ENCODE peak calls at places on chromosomes 11 and 22, in four cellular contexts. W is mucosa of descending colon, Y is mammary epithelial cell, L is brain microvascular endothelial cell. I is an unnamed sample.

GRCh38 chr11:19972637-19973036 is 187.6 kb downstream of the DBX1 start:
- DNase-seq in L (no peak), W (no peak), Y (no peak), I (no peak)

GRCh38 chr11:44404323-44404705 is 94.4 kb upstream of the ALX4 start:
- DNase-seq in W (no peak), Y (no peak), L (no peak), I (no peak)

GRCh38 chr11:71189768-71190315 is 62.5 kb downstream of the SHANK2 start:
- DNase-seq in L (no peak), Y (no peak), W (no peak), I (no peak)

GRCh38 chr11:111922803-111923202 is 4.1 kb downstream of the C11orf52 start:
- DNase-seq in Y (peak; percentile 46), L (peak; percentile 71), W (peak; percentile 67), I (no peak)

GRCh38 chr22:36423461-36424404 is 36.0 kb upstream of the MYH9 start:
- DNase-seq in Y (no peak), W (no peak), L (peak; percentile 51), I (peak; percentile 12)

GRCh38 chr11:79236541-79236971 is 204.3 kb downstream of the TENM4 start:
- DNase-seq in Y (peak; percentile 64), L (peak; percentile 84), W (no peak), I (no peak)

GRCh38 chr22:35133702-35134395 is 67.9 kb downstream of the ISX start:
- DNase-seq in W (peak; percentile 44), L (no peak), Y (no peak), I (no peak)

GRCh38 chr11:75913984-75914383 is 99.0 kb downstream of the UVRAG start:
- DNase-seq in Y (no peak), L (no peak), W (no peak), I (no peak)

GRCh38 chr11:77497368-77497767 is 23.5 kb upstream of the PAK1 start:
- DNase-seq in Y (no peak), W (no peak), L (no peak), I (no peak)

GRCh38 chr11:126927628-126928027 is 72.9 kb downstream of the KIRREL3 start:
- DNase-seq in Y (peak; percentile 18), L (no peak), W (no peak), I (no peak)

GRCh38 chr11:12890476-12890875 is 118.6 kb upstream of the RASSF10 start:
- DNase-seq in L (no peak), Y (no peak), W (no peak), I (no peak)

GRCh38 chr11:11427185-11427944 is 74.3 kb upstream of the CSNK2A3 start:
- DNase-seq in L (no peak), W (no peak), Y (no peak), I (no peak)

GRCh38 chr11:11349870-11350325 is 3.2 kb downstream of the CSNK2A3 start:
- DNase-seq in W (peak; percentile 13), Y (no peak), L (peak; percentile 50), I (no peak)

GRCh38 chr11:1970956-1971355 is 23.8 kb downstream of the MRPL23 start:
- DNase-seq in W (no peak), L (no peak), Y (no peak), I (no peak)

GRCh38 chr22:47198801-47199251 is 436.4 kb downstream of the TBC1D22A start:
- DNase-seq in W (no peak), Y (no peak), L (no peak), I (no peak)

GRCh38 chr11:118406599-118407166 is 5.3 kb downstream of the ATP5MG start:
- DNase-seq in Y (no peak), W (peak; percentile 19), L (peak; percentile 69), I (no peak)

GRCh38 chr11:64996710-64997380 is at the start of gene BATF2:
- DNase-seq in Y (peak; percentile 60), W (peak; percentile 92), L (peak; percentile 57), I (no peak)

GRCh38 chr11:57403176-57404147 is 13.0 kb upstream of the PRG2 start:
- DNase-seq in L (no peak), W (no peak), Y (no peak), I (no peak)

GRCh38 chr22:41681616-41682015 is 7.1 kb downstream of the SNU13 start:
- DNase-seq in L (peak; percentile 20), Y (no peak), W (no peak), I (no peak)

GRCh38 chr22:47194476-47195155 is 432.2 kb downstream of the TBC1D22A start:
- DNase-seq in Y (no peak), L (no peak), W (no peak), I (no peak)

GRCh38 chr11:69297926-69298777 is 4.2 kb downstream of the MYEOV start:
- DNase-seq in L (peak; percentile 62), W (peak; percentile 77), Y (peak; percentile 91), I (peak; percentile 75)

GRCh38 chr11:108246309-108246708 is 23.4 kb downstream of the ATM start:
- DNase-seq in W (no peak), Y (no peak), L (no peak), I (no peak)

GRCh38 chr11:46675288-46675851 is 25.0 kb downstream of the ARHGAP1 start:
- DNase-seq in L (no peak), W (peak; percentile 71), Y (peak; percentile 64), I (no peak)

GRCh38 chr11:113546757-113547507 is 71.7 kb upstream of the DRD2 start:
- DNase-seq in Y (peak; percentile 74), L (peak; percentile 59), W (no peak), I (no peak)

GRCh38 chr11:114080219-114080618 is 20.7 kb downstream of the ZBTB16 start:
- DNase-seq in L (no peak), Y (no peak), W (no peak), I (no peak)

GRCh38 chr22:22872722-22873708 is 14.6 kb upstream of the IGLL5 start:
- DNase-seq in W (no peak), Y (no peak), L (no peak), I (no peak)

GRCh38 chr11:119709171-119709570 is 19.8 kb downstream of the NECTIN1 start:
- DNase-seq in W (no peak), L (no peak), Y (no peak), I (no peak)

GRCh38 chr11:119352857-119353260 is 6.4 kb upstream of the MFRP start:
- DNase-seq in Y (no peak), L (no peak), W (peak; percentile 44), I (no peak)

GRCh38 chr11:35600439-35600838 is 17.8 kb upstream of the FJX1 start:
- DNase-seq in Y (no peak), W (no peak), L (no peak), I (no peak)

GRCh38 chr11:1877211-1878133 is 14.2 kb downstream of the PRR33 start:
- DNase-seq in W (no peak), Y (no peak), L (peak; percentile 35), I (no peak)

GRCh38 chr11:33413296-33413695 is 156.1 kb downstream of the HIPK3 start:
- DNase-seq in Y (no peak), W (no peak), L (no peak), I (no peak)

GRCh38 chr11:102530558-102530957 is at the start of gene MMP7:
- DNase-seq in L (peak; percentile 26), Y (peak; percentile 68), W (no peak), I (no peak)

DNA sequence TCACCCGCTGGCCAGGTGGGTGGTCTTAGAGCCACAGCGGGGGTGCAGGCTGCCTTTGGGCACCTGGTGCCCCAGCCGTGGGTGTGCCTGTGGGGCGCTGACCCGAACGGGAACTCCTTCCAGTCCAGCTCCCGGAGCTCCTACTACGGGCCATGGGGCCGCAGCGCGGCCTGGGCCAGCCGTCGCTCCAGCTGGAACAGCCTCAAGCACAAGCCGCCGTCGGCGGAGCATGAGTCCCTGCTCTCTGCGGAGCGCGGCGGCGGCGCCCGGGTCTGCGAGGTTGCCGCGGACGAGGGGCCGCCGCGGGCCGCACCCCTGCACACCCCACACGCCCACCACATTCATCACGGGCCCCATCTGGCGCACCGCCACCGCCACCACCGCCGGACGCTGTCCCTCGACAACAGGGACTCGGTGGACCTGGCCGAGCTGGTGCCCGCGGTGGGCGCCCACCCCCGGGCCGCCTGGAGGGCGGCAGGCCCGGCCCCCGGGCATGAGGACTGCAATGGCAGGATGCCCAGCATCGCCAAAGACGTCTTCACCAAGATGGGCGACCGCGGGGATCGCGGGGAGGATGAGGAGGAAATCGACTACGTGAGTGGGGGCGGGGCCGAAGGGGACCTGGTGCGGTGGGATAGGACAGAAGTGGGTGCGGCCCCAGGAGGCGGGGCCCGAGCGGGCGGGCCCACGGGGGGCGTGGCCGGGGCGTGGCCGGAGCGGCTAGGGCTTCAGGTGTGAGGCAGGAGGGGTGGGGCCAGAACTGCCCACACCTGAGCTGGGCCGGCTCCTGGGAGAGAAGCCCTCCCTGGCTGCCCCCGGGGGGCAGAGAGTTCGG is 91.5 kb downstream of the CACNA1I start:
- DNase-seq in Y (peak; percentile 25), W (peak; percentile 75), L (no peak), I (no peak)
- H3K4me3 ChIP-seq in Y (peak overlapping the region; percentile 10), W (no peak overlapping the region), L (no peak overlapping the region), I (no peak overlapping the region)

GRCh38 chr11:94740975-94741707 is 27.0 kb upstream of the AMOTL1 start:
- DNase-seq in W (peak; percentile 15), L (peak; percentile 44), Y (peak; percentile 69), I (peak; percentile 42)
- H3K4me3 ChIP-seq in W (no peak overlapping the region), L (peak overlapping the region; percentile 60), Y (peak overlapping the region; percentile 45), I (peak overlapping the region; percentile 50)

DNA sequence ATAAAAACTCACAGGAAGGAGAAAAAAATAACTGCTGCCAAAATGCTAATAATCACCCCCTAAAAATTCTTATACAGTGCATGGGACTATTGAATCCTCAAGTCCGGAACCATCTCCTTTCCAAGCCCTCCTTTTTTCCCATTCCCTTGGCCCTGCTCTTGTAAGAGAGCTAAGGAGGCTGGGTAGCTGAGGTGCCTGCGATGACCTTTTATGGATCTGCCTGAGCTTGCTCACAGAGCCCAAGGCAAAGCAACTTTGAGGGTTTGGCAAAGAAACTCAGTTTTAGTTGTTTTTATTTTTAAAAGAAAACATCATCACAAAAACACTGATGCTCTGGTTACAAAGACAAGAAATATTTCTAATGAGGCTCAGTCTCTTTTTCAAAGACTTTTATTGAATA is 334.3 kb downstream of the TTC28 start:
- DNase-seq in W (peak; percentile 11), Y (peak; percentile 61), L (no peak), I (no peak)
- H3K4me3 ChIP-seq in W (no peak overlapping the region), Y (no peak overlapping the region), L (no peak overlapping the region), I (no peak overlapping the region)

DNA sequence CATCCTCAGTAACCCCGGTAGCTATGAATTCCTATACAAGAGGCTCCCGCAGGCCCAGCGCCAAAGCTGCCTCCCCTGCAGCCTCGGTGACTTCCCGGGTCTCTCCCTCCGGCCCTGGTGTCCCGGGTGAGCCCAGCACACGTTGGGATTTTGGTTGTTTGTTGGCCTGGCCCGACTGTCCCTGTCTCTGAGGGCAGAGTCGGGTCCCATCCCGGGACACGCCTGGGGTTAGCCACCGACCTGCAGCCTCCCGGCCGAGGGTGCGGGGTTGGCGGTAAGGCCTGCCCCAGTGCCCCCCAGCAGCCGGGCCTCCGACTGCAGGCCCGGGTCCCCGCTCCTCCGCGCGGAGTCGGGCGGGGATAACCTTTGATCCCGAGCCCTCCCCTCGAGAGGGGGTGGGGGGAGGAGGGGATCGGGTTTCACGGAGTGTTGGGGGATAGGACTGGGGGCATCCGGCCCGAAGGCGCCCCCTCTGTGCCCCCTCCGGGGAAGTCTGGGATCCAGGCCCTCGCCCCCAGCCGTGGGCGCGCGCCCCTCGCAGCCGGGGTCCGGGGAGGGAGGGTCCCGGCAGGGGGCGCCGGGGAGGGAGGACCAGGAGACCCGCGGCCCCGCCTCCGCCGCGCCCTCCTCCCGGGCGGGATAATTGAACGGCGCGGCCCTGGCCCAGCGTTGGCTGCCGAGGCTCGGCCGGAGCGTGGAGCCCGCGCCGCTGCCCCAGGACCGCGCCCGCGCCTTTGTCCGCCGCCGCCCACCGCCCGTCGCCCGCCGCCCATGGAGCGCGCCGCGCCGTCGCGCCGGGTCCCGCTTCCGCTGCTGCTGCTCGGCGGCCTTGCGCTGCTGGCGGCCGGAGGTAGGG is at the start of gene FBLN1:
- DNase-seq in L (no peak), W (peak; percentile 35), Y (no peak), I (no peak)
- H3K4me3 ChIP-seq in L (peak within 1 kb of the TSS; percentile 58), W (no peak within 1 kb of the TSS), Y (peak within 1 kb of the TSS; percentile 69), I (no peak within 1 kb of the TSS)

GRCh38 chr11:123196060-123196714 is 1.1 kb upstream of the CLMP start:
- DNase-seq in W (no peak), L (no peak), Y (no peak), I (no peak)
- H3K4me3 ChIP-seq in W (no peak overlapping the region), L (no peak overlapping the region), Y (peak overlapping the region; percentile 88), I (no peak overlapping the region)

GRCh38 chr11:68257477-68258362 is 14.1 kb downstream of the C11orf24 start:
- DNase-seq in Y (peak; percentile 75), L (peak; percentile 96), W (peak; percentile 100), I (peak; percentile 83)
- H3K4me3 ChIP-seq in Y (no peak overlapping the region), L (no peak overlapping the region), W (no peak overlapping the region), I (no peak overlapping the region)

I was measured in Jurkat, Clone E6-1.